ENCODE peak calls at places on chromosome 17, in five cellular contexts. I, K, T, E and N are unnamed samples. For H3K36me3 and H3K4me1, the result is how much of the 10 kb centered on the place peaks cover.

GRCh38 chr17:72308744-72309395 is 188.1 kb downstream of the SOX9 start:
- DNase-seq in I (no peak), K (no peak), T (no peak), E (no peak), N (no peak)

GRCh38 chr17:67829331-67829730 is 4.0 kb downstream of the BPTF start:
- DNase-seq in I (no peak), K (peak), T (no peak), E (peak), N (no peak)

GRCh38 chr17:78510141-78510935 is 66.9 kb downstream of the DNAH17 start:
- DNase-seq in I (no peak), K (no peak), T (no peak), E (no peak), N (peak)

GRCh38 chr17:39979865-39980401 is 674 bp upstream of the PSMD3 start:
- DNase-seq in I (no peak), K (peak), T (no peak), E (no peak), N (peak)

GRCh38 chr17:57852041-57852954 is 2.5 kb upstream of the MRPS23 start:
- DNase-seq in I (no peak), K (no peak), T (no peak), E (no peak), N (peak)

GRCh38 chr17:68199837-68200688 is 47.8 kb upstream of the AMZ2 start:
- DNase-seq in I (no peak), K (peak), T (no peak), E (no peak), N (no peak)

GRCh38 chr17:59094921-59095530 is 11.7 kb downstream of the TRIM37 start:
- DNase-seq in I (no peak), K (no peak), T (no peak), E (no peak), N (no peak)

GRCh38 chr17:6752068-6752909 is 3.6 kb upstream of the XAF1 start:
- DNase-seq in I (no peak), K (no peak), T (no peak), E (no peak), N (peak)

GRCh38 chr17:45863857-45864654 is 19.4 kb downstream of the SPPL2C start:
- DNase-seq in I (no peak), K (no peak), T (no peak), E (no peak), N (no peak)

GRCh38 chr17:8277317-8277716 is 11.2 kb upstream of the RANGRF start:
- DNase-seq in I (no peak), K (no peak), T (no peak), E (no peak), N (no peak)

GRCh38 chr17:15913826-15914225 is 31.1 kb upstream of the ADORA2B start:
- DNase-seq in I (no peak), K (no peak), T (no peak), E (no peak), N (no peak)

GRCh38 chr17:60646701-60647100 is 30.9 kb upstream of the BCAS3 start:
- DNase-seq in I (no peak), K (no peak), T (no peak), E (no peak), N (no peak)

GRCh38 chr17:231966-232807 is 50.7 kb upstream of the DOC2B start:
- DNase-seq in I (no peak), K (no peak), T (no peak), E (no peak), N (no peak)

GRCh38 chr17:2054262-2054739 is 602 bp upstream of the HIC1 start:
- DNase-seq in I (no peak), K (no peak), T (no peak), E (no peak), N (peak)

GRCh38 chr17:83054518-83055125 is 24.8 kb upstream of the METRNL start:
- DNase-seq in I (no peak), K (no peak), T (no peak), E (no peak), N (peak)

GRCh38 chr17:35700157-35700556 is 31.3 kb upstream of the RASL10B start:
- DNase-seq in I (no peak), K (no peak), T (no peak), E (no peak), N (no peak)

GRCh38 chr17:8846768-8847211 is 20.7 kb downstream of the PIK3R6 start:
- DNase-seq in I (no peak), K (peak), T (peak), E (no peak), N (peak)

GRCh38 chr17:40503154-40503553 is 1.7 kb upstream of the TNS4 start:
- DNase-seq in I (no peak), K (no peak), T (no peak), E (no peak), N (no peak)

GRCh38 chr17:37121616-37122015 is 172.9 kb downstream of the AATF start:
- DNase-seq in I (no peak), K (no peak), T (no peak), E (no peak), N (no peak)

GRCh38 chr17:37124074-37124824 is 175.5 kb downstream of the AATF start:
- DNase-seq in I (no peak), K (no peak), T (no peak), E (no peak), N (peak)

GRCh38 chr17:37124825-37125181 is 176.0 kb downstream of the AATF start:
- DNase-seq in I (no peak), K (no peak), T (no peak), E (no peak), N (no peak)
- H3K36me3 ChIP-seq in I (half or more), K (under half), T (under half), E (under half), N (under half)

DNA sequence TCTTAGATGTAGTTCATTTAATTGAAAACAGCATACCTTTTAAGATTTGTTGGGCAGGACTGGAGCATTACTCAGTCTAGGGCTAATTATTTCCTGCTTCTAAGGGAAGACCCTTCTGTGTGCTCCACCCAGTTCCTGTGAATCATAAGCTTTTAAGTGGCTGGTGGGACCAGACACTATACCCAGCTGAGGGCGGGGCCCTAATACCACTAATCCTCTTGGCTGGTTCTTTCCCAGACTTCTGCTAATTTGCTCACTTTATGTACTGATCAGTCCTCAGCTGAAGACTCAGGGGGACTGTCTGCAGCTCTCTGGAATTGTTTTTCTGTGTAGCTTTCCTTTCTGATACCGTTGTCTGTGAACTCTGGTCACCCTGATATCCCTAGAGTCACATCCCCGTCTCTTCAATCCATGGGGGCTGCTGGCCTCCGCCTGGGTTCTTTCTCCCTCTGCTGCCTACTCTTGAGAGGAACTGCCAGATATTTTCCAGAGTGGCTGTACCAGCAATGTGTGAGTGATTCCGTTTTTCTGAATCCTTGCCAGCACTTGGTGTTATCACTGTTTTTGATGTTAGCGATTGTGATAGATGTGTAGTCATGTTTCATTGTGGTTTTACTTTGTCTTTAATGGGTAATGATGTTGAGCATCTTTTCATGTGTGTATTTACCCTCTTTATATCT is 35.1 kb downstream of the MFSD11 start:
- DNase-seq in I (no peak), K (peak), T (no peak), E (peak), N (peak)
- H3K4me3 ChIP-seq in I (no peak), K (no peak), T (no peak), E (peak), N (no peak)

GRCh38 chr17:77364941-77365583 is 224.3 kb downstream of the SEC14L1 start:
- DNase-seq in I (no peak), K (no peak), T (no peak), E (no peak), N (no peak)

GRCh38 chr17:77366558-77367245 is 225.9 kb downstream of the SEC14L1 start:
- DNase-seq in I (no peak), K (no peak), T (no peak), E (no peak), N (peak)

GRCh38 chr17:77365584-77366186 is 224.9 kb downstream of the SEC14L1 start:
- DNase-seq in I (no peak), K (no peak), T (no peak), E (no peak), N (peak)

GRCh38 chr17:77364381-77364911 is 223.7 kb downstream of the SEC14L1 start:
- DNase-seq in I (no peak), K (no peak), T (no peak), E (no peak), N (peak)

DNA sequence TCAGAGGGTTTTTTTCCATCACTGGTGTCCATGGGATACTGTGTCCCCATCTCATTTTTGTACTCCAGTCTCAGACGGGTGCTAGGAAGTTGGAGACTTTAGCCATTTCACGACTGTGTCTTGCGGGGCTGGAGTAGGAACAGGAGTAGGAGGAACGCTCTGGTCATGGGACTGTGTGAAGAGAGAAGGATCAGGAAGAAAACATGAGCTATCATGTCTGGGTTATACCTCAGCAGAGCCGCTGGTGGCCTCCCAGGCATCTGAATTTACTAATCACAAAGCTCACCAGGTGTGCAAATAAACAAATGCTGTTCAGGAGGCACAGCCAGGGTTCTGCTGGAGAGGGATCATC is 225.4 kb downstream of the SEC14L1 start:
- DNase-seq in I (no peak), K (no peak), T (no peak), E (no peak), N (no peak)
- H3K4me1 ChIP-seq in I (under half), K (under half), T (under half), E (half or more), N (under half)

DNA sequence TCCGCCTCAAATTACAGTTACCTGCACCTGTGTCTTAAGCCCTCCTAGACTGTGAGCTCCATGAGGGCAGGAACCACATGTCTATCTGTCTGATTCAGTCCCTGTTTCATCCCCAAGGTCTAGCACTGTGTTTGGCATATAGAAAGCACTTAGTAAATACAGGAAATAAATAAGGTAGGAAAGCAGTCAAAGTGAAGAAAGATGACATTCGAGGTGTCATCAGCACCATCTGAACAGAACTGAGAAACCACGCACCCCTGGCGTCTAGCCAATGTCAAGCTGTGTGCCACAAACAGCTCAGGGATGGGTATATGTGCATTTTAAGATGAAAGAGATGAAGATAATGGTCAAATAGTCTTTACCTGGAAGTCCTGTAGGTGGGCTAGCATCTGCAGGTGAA is 79.6 kb upstream of the ATP2A3 start:
- DNase-seq in I (no peak), K (no peak), T (no peak), E (peak), N (no peak)
- H3K36me3 ChIP-seq in I (under half), K (under half), T (under half), E (under half), N (half or more)

GRCh38 chr17:38453951-38454421 is 25.7 kb downstream of the ARHGAP23 start:
- DNase-seq in I (no peak), K (peak), T (no peak), E (no peak), N (peak)
- H3K4me3 ChIP-seq in I (peak), K (peak), T (peak), E (no peak), N (no peak)

GRCh38 chr17:42311240-42312034 is 23.1 kb downstream of the STAT5A start:
- DNase-seq in I (no peak), K (peak), T (no peak), E (no peak), N (no peak)
- H3K4me1 ChIP-seq in I (under half), K (under half), T (under half), E (half or more), N (under half)

DNA sequence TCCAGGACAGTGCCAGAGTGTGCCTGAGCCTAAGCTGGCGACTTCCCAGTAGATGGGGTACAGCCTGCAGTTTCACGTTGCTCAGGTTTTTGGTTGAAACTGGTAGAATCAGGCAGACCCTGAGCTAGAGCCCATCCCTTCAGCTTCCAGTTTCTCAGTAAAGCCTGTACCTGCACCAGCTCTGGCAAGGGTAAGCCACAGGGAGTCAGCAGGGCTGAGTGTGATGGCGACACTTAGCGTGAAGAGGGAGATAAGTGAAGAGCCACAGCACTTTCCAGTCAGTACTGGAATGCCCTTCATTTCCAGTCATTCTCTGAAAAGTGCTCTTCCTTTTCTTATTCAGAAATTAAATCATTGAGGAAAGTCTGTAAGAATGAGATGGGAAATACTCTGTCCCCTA is 22.4 kb downstream of the PLD6 start:
- DNase-seq in I (no peak), K (no peak), T (no peak), E (no peak), N (no peak)
- H3K36me3 ChIP-seq in I (under half), K (under half), T (under half), E (under half), N (half or more)

GRCh38 chr17:49849711-49850610 is 2.1 kb upstream of the TAC4 start:
- DNase-seq in I (no peak), K (no peak), T (no peak), E (no peak), N (no peak)

GRCh38 chr17:49850772-49851386 is 3.0 kb upstream of the TAC4 start:
- DNase-seq in I (no peak), K (peak), T (no peak), E (peak), N (peak)

GRCh38 chr17:49848739-49849138 is 870 bp upstream of the TAC4 start:
- DNase-seq in I (no peak), K (no peak), T (no peak), E (no peak), N (no peak)

GRCh38 chr17:49853470-49854015 is 5.7 kb upstream of the TAC4 start:
- DNase-seq in I (no peak), K (no peak), T (no peak), E (no peak), N (no peak)

GRCh38 chr17:49851387-49852291 is 3.8 kb upstream of the TAC4 start:
- DNase-seq in I (no peak), K (peak), T (no peak), E (peak), N (peak)
- H3K4me3 ChIP-seq in I (peak), K (peak), T (peak), E (peak), N (peak)

DNA sequence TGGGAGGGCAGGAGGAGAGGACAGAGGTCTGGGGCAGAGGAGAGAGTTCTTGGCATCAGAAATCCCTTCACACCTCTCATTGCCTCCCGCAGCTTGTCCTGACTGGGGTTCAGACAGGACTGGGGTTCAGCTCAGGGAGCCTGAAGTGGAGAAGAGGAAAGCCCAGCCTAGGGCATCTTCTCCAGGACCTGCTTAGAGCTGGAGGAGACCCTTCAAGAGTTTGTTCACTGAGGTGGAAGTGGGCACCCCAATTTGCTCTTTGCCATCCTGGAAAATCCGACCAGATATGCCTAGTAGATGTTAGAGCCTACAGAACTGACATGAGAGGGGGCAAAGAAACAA is 2.0 kb downstream of the HOXB3 start:
- DNase-seq in I (no peak), K (no peak), T (no peak), E (no peak), N (no peak)
- H3K4me1 ChIP-seq in I (under half), K (under half), T (under half), E (under half), N (under half)